ENCODE peak calls at places on chromosomes 7 and 10, in eight cellular contexts. R, B, Z, A, K, T, E and M are unnamed samples.

GRCh38 chr7:100370303-100370702 is 3.0 kb upstream of the PILRA start:
- DNase-seq in Z (no peak), R (no peak), B (no peak), A (no peak), E (no peak), K (no peak), T (no peak), M (no peak)

GRCh38 chr10:22230331-22230833 is 12.6 kb upstream of the EBLN1 start:
- DNase-seq in K (peak; percentile 77), A (no peak), T (peak; percentile 38), R (peak; percentile 51), B (no peak), Z (no peak), E (peak; percentile 65), M (peak; percentile 43)

GRCh38 chr7:99139031-99139430 is 4.9 kb downstream of the SMURF1 start:
- DNase-seq in E (no peak), A (no peak), B (no peak), R (no peak), K (no peak), T (no peak), Z (no peak), M (no peak)

GRCh38 chr7:154953006-154953684 is 49.8 kb downstream of the PAXIP1 start:
- DNase-seq in Z (peak; percentile 66), B (peak; percentile 56), E (peak; percentile 7), R (peak; percentile 12), A (peak; percentile 24), K (no peak), T (peak; percentile 32), M (no peak)

GRCh38 chr10:69004821-69005220 is 16.2 kb downstream of the KIFBP start:
- DNase-seq in T (peak; percentile 32), K (no peak), E (no peak), A (no peak), Z (no peak), R (peak; percentile 12), B (no peak), M (no peak)

GRCh38 chr10:96338279-96338925 is 20.4 kb downstream of the OPALIN start:
- DNase-seq in K (no peak), T (no peak), B (no peak), R (no peak), A (no peak), E (no peak), Z (no peak), M (no peak)

GRCh38 chr10:129101232-129101980 is 365.6 kb upstream of the MGMT start:
- DNase-seq in E (no peak), K (no peak), Z (no peak), R (no peak), A (no peak), B (no peak), T (no peak), M (no peak)

GRCh38 chr7:98911936-98912335 is 33.6 kb downstream of the TRRAP start:
- DNase-seq in K (no peak), A (no peak), Z (no peak), R (no peak), T (no peak), B (no peak), E (no peak), M (no peak)

GRCh38 chr7:114789161-114789560 is 132.7 kb upstream of the MDFIC start:
- DNase-seq in A (no peak), Z (no peak), B (no peak), K (no peak), E (no peak), T (no peak), R (peak; percentile 40), M (no peak)

GRCh38 chr7:5607958-5608656 is 173.4 kb downstream of the RNF216 start:
- DNase-seq in Z (no peak), B (no peak), K (no peak), R (no peak), T (no peak), E (no peak), A (no peak), M (no peak)

GRCh38 chr7:91194841-91195240 is 69.4 kb upstream of the FZD1 start:
- DNase-seq in R (no peak), B (no peak), Z (no peak), T (no peak), E (no peak), K (no peak), A (no peak), M (no peak)

GRCh38 chr7:2800923-2801682 is 43.0 kb downstream of the GNA12 start:
- DNase-seq in A (no peak), R (peak; percentile 81), B (peak; percentile 70), E (no peak), Z (peak; percentile 70), T (no peak), K (no peak), M (no peak)

GRCh38 chr7:75843470-75844116 is 30.0 kb upstream of the CCL24 start:
- DNase-seq in E (no peak), Z (no peak), B (no peak), T (no peak), R (no peak), K (no peak), A (no peak), M (no peak)

GRCh38 chr7:50821457-50821977 is 38.8 kb upstream of the GRB10 start:
- DNase-seq in A (no peak), R (peak; percentile 79), B (no peak), T (no peak), E (no peak), Z (no peak), K (no peak), M (no peak)

GRCh38 chr10:49152663-49153062 is 18.8 kb upstream of the FAM170B start:
- DNase-seq in R (no peak), K (no peak), E (no peak), B (no peak), T (no peak), Z (no peak), A (no peak), M (no peak)

GRCh38 chr10:11085545-11085944 is 67.9 kb downstream of the CELF2 start:
- DNase-seq in Z (no peak), E (no peak), T (no peak), A (no peak), R (no peak), K (no peak), B (no peak), M (no peak)

GRCh38 chr7:147485660-147486210 is 1104.8 kb upstream of the C7orf33 start:
- DNase-seq in R (no peak), Z (no peak), T (no peak), K (peak; percentile 60), B (no peak), A (no peak), E (no peak), M (no peak)

GRCh38 chr10:30980951-30981616 is 50.6 kb downstream of the ZNF438 start:
- DNase-seq in R (no peak), Z (peak; percentile 45), B (peak; percentile 50), A (no peak), T (no peak), E (no peak), K (peak; percentile 62), M (no peak)

GRCh38 chr7:74379938-74380337 is 73.8 kb upstream of the GTF2IRD1 start:
- DNase-seq in T (no peak), K (no peak), E (no peak), Z (peak; percentile 68), B (no peak), A (no peak), R (no peak), M (no peak)

GRCh38 chr7:55570939-55571338 is 1.4 kb downstream of the VOPP1 start:
- DNase-seq in A (no peak), B (no peak), E (peak; percentile 12), R (peak; percentile 44), K (no peak), Z (no peak), T (no peak), M (no peak)

GRCh38 chr10:97481071-97481470 is 17.2 kb downstream of the MMS19 start:
- DNase-seq in B (no peak), R (no peak), T (no peak), A (no peak), E (no peak), Z (no peak), K (no peak), M (no peak)

GRCh38 chr7:149255174-149255573 is 6.8 kb upstream of the ZNF783 start:
- DNase-seq in K (no peak), R (no peak), Z (no peak), B (no peak), T (no peak), E (no peak), A (no peak), M (no peak)

GRCh38 chr7:98719396-98719795 is 102.3 kb downstream of the NPTX2 start:
- DNase-seq in A (no peak), Z (no peak), T (no peak), K (no peak), E (no peak), R (no peak), B (no peak), M (no peak)

GRCh38 chr7:120950539-120951308 is at the start of gene ING3:
- DNase-seq in B (peak; percentile 97), A (peak; percentile 97), Z (peak; percentile 96), K (peak; percentile 98), R (peak; percentile 97), E (peak; percentile 96), T (peak; percentile 98), M (peak; percentile 87)

GRCh38 chr10:73601486-73601921 is 10.4 kb upstream of the USP54 start:
- DNase-seq in B (no peak), Z (no peak), E (no peak), K (no peak), T (no peak), A (no peak), R (peak; percentile 18), M (peak; percentile 17)

GRCh38 chr7:82477733-82478515 is 34.3 kb upstream of the CACNA2D1 start:
- DNase-seq in A (no peak), B (no peak), K (no peak), T (no peak), Z (no peak), E (no peak), R (no peak), M (no peak)

GRCh38 chr7:48279420-48279819 is 108.2 kb downstream of the ABCA13 start:
- DNase-seq in E (no peak), B (no peak), A (no peak), K (no peak), T (no peak), R (no peak), Z (no peak), M (no peak)

GRCh38 chr10:121665809-121666208 is 67.6 kb upstream of the FGFR2 start:
- DNase-seq in K (no peak), Z (no peak), T (no peak), A (no peak), R (no peak), B (no peak), E (no peak), M (no peak)

GRCh38 chr7:5678295-5679046 is 103.0 kb downstream of the RNF216 start:
- DNase-seq in R (no peak), A (no peak), T (no peak), B (no peak), K (no peak), E (no peak), Z (no peak), M (no peak)

GRCh38 chr7:107233174-107233573 is 64.4 kb downstream of the HBP1 start:
- DNase-seq in B (no peak), R (no peak), Z (no peak), A (no peak), K (no peak), T (no peak), E (no peak), M (no peak)